ENCODE peak calls at places on chromosome 17, in eight cellular contexts. B is heart left ventricle, I is BE2C, V is lung, Z is cardiac fibroblast, R is A549, Y is AG09319, G is neural crest cell. J is an unnamed sample.

GRCh38 chr17:38867179-38867994 is 2.5 kb upstream of the LASP1 start:
- DNase-seq in B (peak; percentile 66), G (peak; percentile 74), Y (no peak), R (peak; percentile 87), V (peak; percentile 74), Z (peak; percentile 76), I (peak; percentile 71), J (no peak)

GRCh38 chr17:71922439-71922838 is 198.4 kb upstream of the SOX9 start:
- DNase-seq in I (no peak), V (no peak), Y (no peak), G (no peak), R (no peak), B (no peak), Z (peak; percentile 24), J (no peak)

GRCh38 chr17:29618272-29619065 is 4.2 kb downstream of the CORO6 start:
- DNase-seq in Y (no peak), Z (no peak), B (peak; percentile 38), V (no peak), R (no peak), G (no peak), I (no peak), J (no peak)

GRCh38 chr17:75980188-75981018 is 1.4 kb downstream of the TEN1 start:
- DNase-seq in R (no peak), V (no peak), I (no peak), B (no peak), Z (no peak), G (no peak), Y (no peak), J (no peak)

GRCh38 chr17:72996791-72997190 is 95.7 kb downstream of the SLC39A11 start:
- DNase-seq in V (no peak), Z (no peak), R (no peak), G (no peak), I (no peak), Y (no peak), B (no peak), J (no peak)

GRCh38 chr17:58378895-58379824 is 27.2 kb upstream of the SUPT4H1 start:
- DNase-seq in G (no peak), I (no peak), R (no peak), V (no peak), B (no peak), Z (no peak), Y (no peak), J (no peak)

GRCh38 chr17:12953126-12953525 is 64.7 kb downstream of the ELAC2 start:
- DNase-seq in G (no peak), I (no peak), V (no peak), R (no peak), B (no peak), Y (no peak), Z (no peak), J (no peak)

GRCh38 chr17:15966183-15966878 is 21.4 kb downstream of the ADORA2B start:
- DNase-seq in G (no peak), I (no peak), V (peak; percentile 80), Y (no peak), B (no peak), Z (peak; percentile 29), R (no peak), J (peak; percentile 78)

GRCh38 chr17:47785538-47786123 is 36.0 kb downstream of the OSBPL7 start:
- DNase-seq in Z (peak; percentile 38), R (no peak), B (no peak), I (no peak), V (no peak), Y (no peak), G (peak; percentile 65), J (peak; percentile 8)

GRCh38 chr17:61335845-61336655 is 63.6 kb upstream of the TBX2 start:
- DNase-seq in Z (no peak), V (peak; percentile 49), Y (no peak), R (peak; percentile 63), I (no peak), G (no peak), B (no peak), J (peak; percentile 97)

GRCh38 chr17:66493283-66494019 is 191.0 kb downstream of the PRKCA start:
- DNase-seq in V (no peak), G (no peak), Z (peak; percentile 80), R (peak; percentile 53), B (no peak), I (no peak), Y (no peak), J (no peak)

GRCh38 chr17:3794890-3795757 is 5.9 kb downstream of the ITGAE start:
- DNase-seq in V (no peak), Z (no peak), B (no peak), R (peak; percentile 66), G (no peak), I (no peak), Y (no peak), J (no peak)

GRCh38 chr17:79873583-79873982 is 34.3 kb upstream of the CBX4 start:
- DNase-seq in G (no peak), R (no peak), V (no peak), I (no peak), B (no peak), Z (no peak), Y (no peak), J (no peak)

GRCh38 chr17:52233632-52234031 is 75.1 kb upstream of the CA10 start:
- DNase-seq in Y (no peak), V (no peak), Z (no peak), B (no peak), R (no peak), I (no peak), G (no peak), J (no peak)

GRCh38 chr17:57107498-57108101 is 22.6 kb downstream of the AKAP1 start:
- DNase-seq in Z (no peak), R (peak; percentile 71), B (no peak), I (no peak), V (peak; percentile 54), Y (no peak), G (no peak), J (no peak)

GRCh38 chr17:47966079-47966519 is 4.8 kb upstream of the CDK5RAP3 start:
- DNase-seq in B (no peak), G (no peak), I (no peak), R (peak; percentile 66), Y (no peak), V (no peak), Z (peak; percentile 35), J (no peak)

GRCh38 chr17:72090108-72090507 is 30.7 kb upstream of the SOX9 start:
- DNase-seq in I (no peak), B (no peak), R (no peak), V (no peak), Y (no peak), G (no peak), Z (peak; percentile 43), J (no peak)

DNA sequence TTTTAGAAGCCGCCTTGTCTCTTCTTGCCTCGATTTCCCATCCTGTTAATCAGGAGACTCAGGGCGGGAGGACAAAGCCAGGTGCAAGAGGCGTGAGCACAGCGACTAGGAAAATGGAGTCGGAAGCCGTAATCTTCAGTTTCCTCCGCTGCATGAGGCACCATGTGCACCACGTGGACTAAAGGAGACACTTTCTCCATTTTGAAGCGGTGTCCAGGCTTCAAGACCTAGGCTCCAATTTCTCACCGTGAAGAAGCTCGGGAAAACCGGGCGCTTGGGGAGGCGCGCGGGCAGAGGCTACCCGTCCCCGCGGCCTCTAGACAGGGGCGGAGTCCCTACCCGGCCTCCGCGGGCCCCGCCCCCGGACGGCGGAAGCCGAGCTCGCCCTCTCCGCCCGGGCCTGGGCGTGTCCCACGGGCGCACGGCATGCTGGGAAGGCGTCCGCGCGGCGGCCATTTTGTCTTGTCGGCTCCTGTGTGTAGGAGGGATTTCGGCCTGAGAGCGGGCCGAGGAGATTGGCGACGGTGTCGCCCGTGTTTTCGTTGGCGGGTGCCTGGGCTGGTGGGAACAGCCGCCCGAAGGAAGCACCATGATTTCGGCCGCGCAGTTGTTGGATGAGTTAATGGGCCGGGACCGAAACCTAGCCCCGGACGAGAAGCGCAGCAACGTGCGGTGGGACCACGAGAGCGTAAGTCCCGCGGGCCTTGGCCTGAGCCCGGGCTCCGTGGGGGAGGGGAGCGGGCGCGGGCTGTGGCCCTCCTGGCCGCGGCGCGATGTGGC is at the start of gene LUC7L3:
- DNase-seq in Z (peak; percentile 95), R (peak; percentile 98), B (peak; percentile 96), I (peak; percentile 97), Y (peak; percentile 83), V (peak; percentile 93), G (peak; percentile 92), J (peak; percentile 75)
- TF ChIP-seq CTCF in Z (no peak), R (no peak), B (no peak), I (no peak), Y (no peak), V (no peak), G (no peak), J (no peak)

GRCh38 chr17:42458497-42459255 is at the start of gene ATP6V0A1:
- DNase-seq in Z (peak; percentile 91), I (peak; percentile 99), G (peak; percentile 89), Y (peak; percentile 53), B (peak; percentile 94), V (peak; percentile 95), R (peak; percentile 94), J (peak; percentile 52)

GRCh38 chr17:42459983-42460300 is 1.3 kb downstream of the ATP6V0A1 start:
- DNase-seq in R (peak; percentile 38), B (no peak), G (no peak), V (no peak), Z (peak; percentile 58), I (no peak), Y (peak; percentile 20), J (peak; percentile 17)

GRCh38 chr17:42457107-42457787 is 1.4 kb upstream of the ATP6V0A1 start:
- DNase-seq in R (no peak), B (no peak), G (no peak), V (no peak), Y (no peak), I (no peak), Z (no peak), J (peak; percentile 15)

GRCh38 chr17:42460371-42460770 is 1.7 kb downstream of the ATP6V0A1 start:
- DNase-seq in I (no peak), R (no peak), Z (no peak), G (no peak), V (no peak), Y (no peak), B (no peak), J (no peak)

GRCh38 chr17:42459256-42459982 is 741 bp downstream of the ATP6V0A1 start:
- DNase-seq in R (peak; percentile 74), B (peak; percentile 50), I (peak; percentile 51), V (no peak), Y (no peak), G (peak; percentile 11), Z (peak; percentile 39), J (no peak)
- TF ChIP-seq CTCF in R (peak; percentile 79), B (peak; percentile 13), I (peak; percentile 56), V (peak; percentile 2), Y (peak; percentile 44), G (peak; percentile 49), Z (peak; percentile 43), J (peak; percentile 49)

GRCh38 chr17:19533718-19534561 is at the start of gene SLC47A1:
- DNase-seq in Z (peak; percentile 40), I (peak; percentile 18), V (no peak), Y (no peak), B (peak; percentile 35), R (peak; percentile 72), G (peak; percentile 22), J (no peak)
- TF ChIP-seq CTCF in Z (no peak), I (no peak), V (no peak), Y (no peak), B (no peak), R (no peak), G (no peak), J (no peak)

DNA sequence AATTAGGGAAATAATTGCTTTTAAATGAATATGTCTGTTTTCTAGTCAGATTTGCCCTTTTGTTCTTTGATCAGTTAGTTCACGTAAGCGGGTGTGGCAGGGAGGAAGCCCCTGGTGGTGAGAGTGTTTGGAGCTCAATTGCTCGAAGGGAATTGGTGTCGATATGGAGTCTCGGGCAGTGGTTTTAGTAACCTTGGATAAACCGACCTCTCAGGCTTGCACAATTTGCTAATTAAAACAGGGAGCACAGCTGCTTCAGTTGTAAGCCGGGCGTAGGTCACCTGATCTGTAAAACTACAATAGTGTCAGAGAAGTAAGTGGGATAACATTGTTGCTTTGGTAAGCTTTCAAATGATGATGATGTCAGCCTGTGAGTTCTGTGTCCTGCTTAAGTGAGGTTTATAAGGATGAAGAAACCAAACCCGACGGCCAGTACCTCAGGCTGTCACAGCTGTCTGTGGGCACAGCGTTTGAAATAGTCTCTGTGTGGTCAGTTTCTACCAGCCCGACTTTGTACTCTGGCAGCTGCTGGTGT is 2.9 kb downstream of the ZNF750 start:
- DNase-seq in Z (no peak), Y (no peak), R (no peak), G (no peak), I (no peak), V (no peak), B (no peak), J (no peak)
- TF ChIP-seq CTCF in Z (no peak), Y (peak; percentile 13), R (no peak), G (peak; percentile 51), I (peak; percentile 31), V (no peak), B (no peak), J (no peak)

J was measured in LNCaP clone FGC.